ENCODE peak calls at places on chromosomes 2 and 18, in nine cellular contexts. Y is activated naive CD8-positive, alpha-beta T cell treated with anti-CD3 and anti-CD28 coated beads, Interleukin-2, amount 50 U/mL, for 16 hours; J is hypothalamus; K is activated CD4-positive, alpha-beta T cell treated with anti-CD3 and anti-CD28 coated beads, Interleukin-2, amount 50 U/mL, for 24 hours; C is NCI-H774; F is ovary; X is EL; N is activated T-cell treated with anti-CD3 and anti-CD28 coated beads, Interleukin-2, amount 50 U/mL, for 4 hours; S is ELF-1. W is an unnamed sample.

GRCh38 chr2:20424300-20425290 is 22.3 kb upstream of the RHOB start:
- DNase-seq in Y (no peak), J (no peak), K (no peak), C (no peak), F (no peak), X (peak), N (no peak), S (peak), W (peak)

GRCh38 chr2:181887056-181887455 is 4.5 kb upstream of the ITPRID2 start:
- DNase-seq in Y (no peak), J (no peak), K (no peak), C (no peak), F (no peak), X (no peak), N (no peak), S (no peak), W (no peak)

GRCh38 chr2:17208511-17208910 is 309.7 kb downstream of the RAD51AP2 start:
- DNase-seq in Y (no peak), J (no peak), K (no peak), C (no peak), F (no peak), X (no peak), N (no peak), S (no peak), W (no peak)

GRCh38 chr2:191217580-191217979 is 27.6 kb upstream of the MYO1B start:
- DNase-seq in Y (no peak), J (no peak), K (no peak), C (no peak), F (no peak), X (peak), N (no peak), S (peak), W (no peak)

GRCh38 chr18:56166914-56167313 is 471.5 kb downstream of the TXNL1 start:
- DNase-seq in Y (no peak), J (no peak), K (no peak), C (no peak), F (no peak), X (no peak), N (no peak), S (no peak), W (no peak)

GRCh38 chr2:134736167-134736885 is 17.5 kb upstream of the TMEM163 start:
- DNase-seq in Y (no peak), J (no peak), K (no peak), C (no peak), F (no peak), X (peak), N (no peak), S (peak), W (no peak)

GRCh38 chr2:147782521-147782920 is 62.3 kb upstream of the ACVR2A start:
- DNase-seq in Y (no peak), J (no peak), K (no peak), C (no peak), F (no peak), X (peak), N (no peak), S (no peak), W (no peak)

GRCh38 chr18:9643549-9643948 is 29.2 kb upstream of the PPP4R1 start:
- DNase-seq in Y (no peak), J (no peak), K (no peak), C (no peak), F (no peak), X (peak), N (no peak), S (peak), W (no peak)

GRCh38 chr2:43538034-43538670 is 57.7 kb downstream of the THADA start:
- DNase-seq in Y (no peak), J (no peak), K (no peak), C (no peak), F (no peak), X (no peak), N (no peak), S (no peak), W (no peak)

GRCh38 chr2:41836944-41837343 is 210.9 kb upstream of the PKDCC start:
- DNase-seq in Y (no peak), J (no peak), K (no peak), C (no peak), F (no peak), X (peak), N (no peak), S (peak), W (no peak)

GRCh38 chr18:79912409-79912991 is 39.0 kb downstream of the SLC66A2 start:
- DNase-seq in Y (peak), J (no peak), K (no peak), C (no peak), F (peak), X (no peak), N (no peak), S (no peak), W (no peak)

GRCh38 chr2:207528980-207529329 is 807 bp upstream of the CREB1 start:
- DNase-seq in Y (peak), J (no peak), K (peak), C (no peak), F (no peak), X (peak), N (peak), S (peak), W (no peak)

GRCh38 chr18:74166397-74166796 is 18.1 kb downstream of the TIMM21 start:
- DNase-seq in Y (no peak), J (no peak), K (no peak), C (no peak), F (no peak), X (no peak), N (no peak), S (no peak), W (no peak)

GRCh38 chr2:198957183-198957582 is 500.6 kb downstream of the SATB2 start:
- DNase-seq in Y (no peak), J (no peak), K (no peak), C (no peak), F (no peak), X (no peak), N (no peak), S (no peak), W (no peak)

GRCh38 chr2:233026211-233026813 is 6.2 kb upstream of the NEU2 start:
- DNase-seq in Y (no peak), J (no peak), K (no peak), C (no peak), F (no peak), X (peak), N (no peak), S (peak), W (no peak)

GRCh38 chr2:133171396-133172004 is 396.8 kb downstream of the NCKAP5 start:
- DNase-seq in Y (no peak), J (no peak), K (no peak), C (peak), F (no peak), X (peak), N (no peak), S (peak), W (no peak)

GRCh38 chr2:169684135-169684565 is 10.1 kb downstream of the CFAP210 start:
- DNase-seq in Y (no peak), J (no peak), K (no peak), C (no peak), F (no peak), X (no peak), N (no peak), S (no peak), W (no peak)

GRCh38 chr2:134852518-134852917 is 14.1 kb downstream of the ACMSD start:
- DNase-seq in Y (no peak), J (no peak), K (no peak), C (no peak), F (no peak), X (no peak), N (no peak), S (peak), W (no peak)

GRCh38 chr2:126686286-126686685 is 30.3 kb downstream of the GYPC start:
- DNase-seq in Y (no peak), J (no peak), K (no peak), C (no peak), F (no peak), X (no peak), N (no peak), S (no peak), W (no peak)

GRCh38 chr2:43482974-43483373 is 112.9 kb downstream of the THADA start:
- DNase-seq in Y (no peak), J (no peak), K (no peak), C (no peak), F (no peak), X (no peak), N (no peak), S (no peak), W (no peak)

GRCh38 chr2:85734015-85734414 is 19.8 kb upstream of the ATOH8 start:
- DNase-seq in Y (no peak), J (no peak), K (no peak), C (no peak), F (no peak), X (no peak), N (no peak), S (no peak), W (peak)

GRCh38 chr18:51342815-51343214 is 145.3 kb upstream of the MEX3C start:
- DNase-seq in Y (no peak), J (no peak), K (no peak), C (no peak), F (no peak), X (peak), N (no peak), S (no peak), W (no peak)

GRCh38 chr2:165877565-165878550 is 75.7 kb downstream of the TTC21B start:
- DNase-seq in Y (no peak), J (no peak), K (no peak), C (no peak), F (no peak), X (peak), N (no peak), S (no peak), W (no peak)

GRCh38 chr2:95291222-95291621 is 5.9 kb upstream of the KCNIP3 start:
- DNase-seq in Y (no peak), J (no peak), K (no peak), C (no peak), F (no peak), X (no peak), N (no peak), S (no peak), W (no peak)

GRCh38 chr2:70161069-70161534 is 29.7 kb downstream of the C2orf42 start:
- DNase-seq in Y (no peak), J (no peak), K (no peak), C (no peak), F (no peak), X (no peak), N (no peak), S (no peak), W (no peak)

GRCh38 chr2:60424233-60424632 is 129.2 kb downstream of the BCL11A start:
- DNase-seq in Y (no peak), J (no peak), K (no peak), C (no peak), F (no peak), X (no peak), N (no peak), S (no peak), W (no peak)

GRCh38 chr2:177636672-177637071 is 244.1 kb downstream of the AGPS start:
- DNase-seq in Y (no peak), J (no peak), K (no peak), C (no peak), F (no peak), X (no peak), N (no peak), S (no peak), W (no peak)

GRCh38 chr2:136327162-136327852 is 209.4 kb upstream of the CXCR4 start:
- DNase-seq in Y (peak), J (no peak), K (no peak), C (peak), F (no peak), X (peak), N (peak), S (peak), W (no peak)

GRCh38 chr2:118830121-118830520 is 17.3 kb downstream of the EN1 start:
- DNase-seq in Y (no peak), J (no peak), K (no peak), C (no peak), F (no peak), X (no peak), N (no peak), S (no peak), W (no peak)

GRCh38 chr18:62282188-62282629 is 42.9 kb upstream of the TNFRSF11A start:
- DNase-seq in Y (no peak), J (no peak), K (no peak), C (no peak), F (no peak), X (peak), N (no peak), S (no peak), W (no peak)

GRCh38 chr2:120465989-120466703 is 120.2 kb downstream of the INHBB start:
- DNase-seq in Y (no peak), J (no peak), K (no peak), C (peak), F (no peak), X (no peak), N (no peak), S (peak), W (no peak)

GRCh38 chr2:105977212-105977611 is 216.9 kb downstream of the UXS1 start:
- DNase-seq in Y (no peak), J (no peak), K (no peak), C (no peak), F (no peak), X (peak), N (no peak), S (no peak), W (no peak)

GRCh38 chr2:44938287-44939073 is 3.0 kb upstream of the SIX3 start:
- DNase-seq in Y (no peak), J (no peak), K (no peak), C (no peak), F (no peak), X (no peak), N (no peak), S (peak), W (no peak)

GRCh38 chr18:63994783-63995399 is 25.0 kb downstream of the SERPINB8 start:
- DNase-seq in Y (no peak), J (no peak), K (peak), C (no peak), F (peak), X (peak), N (no peak), S (peak), W (no peak)

GRCh38 chr2:178263159-178263860 is 69.0 kb downstream of the OSBPL6 start:
- DNase-seq in Y (no peak), J (no peak), K (no peak), C (no peak), F (no peak), X (no peak), N (no peak), S (no peak), W (no peak)

GRCh38 chr2:236644502-236644911 is 74.9 kb downstream of the ACKR3 start:
- DNase-seq in Y (no peak), J (no peak), K (no peak), C (no peak), F (no peak), X (no peak), N (no peak), S (no peak), W (no peak)

GRCh38 chr2:109069430-109070194 is 59.4 kb upstream of the SH3RF3 start:
- DNase-seq in Y (no peak), J (no peak), K (no peak), C (no peak), F (no peak), X (no peak), N (no peak), S (peak), W (no peak)

GRCh38 chr2:240874715-240875227 is 6.1 kb downstream of the AGXT start:
- DNase-seq in Y (no peak), J (no peak), K (no peak), C (no peak), F (no peak), X (no peak), N (no peak), S (no peak), W (no peak)